ENCODE peak calls at places on chromosomes 7 and 10, in eight cellular contexts. B, P, I, R, T, V, U and N are unnamed samples.

GRCh38 chr10:5681930-5682329 is 2.7 kb upstream of the TASOR2 start:
- DNase-seq in B (no peak), P (no peak), I (no peak), R (no peak), T (no peak), V (no peak), U (no peak), N (no peak)

GRCh38 chr10:124916098-124916584 is 25.8 kb upstream of the ZRANB1 start:
- DNase-seq in B (no peak), P (peak), I (no peak), R (no peak), T (no peak), V (no peak), U (peak), N (no peak)

GRCh38 chr7:74479961-74480829 is 26.5 kb downstream of the GTF2IRD1 start:
- DNase-seq in B (peak), P (peak), I (peak), R (peak), T (no peak), V (no peak), U (peak), N (peak)

GRCh38 chr7:90958669-90959068 is 305.6 kb upstream of the FZD1 start:
- DNase-seq in B (peak), P (peak), I (no peak), R (peak), T (no peak), V (peak), U (no peak), N (peak)

GRCh38 chr7:139034855-139035587 is 821 bp downstream of the ZC3HAV1L start:
- DNase-seq in B (no peak), P (peak), I (no peak), R (peak), T (no peak), V (no peak), U (peak), N (peak)

GRCh38 chr7:107560898-107561516 is 2.7 kb downstream of the COG5 start:
- DNase-seq in B (no peak), P (no peak), I (no peak), R (no peak), T (no peak), V (no peak), U (no peak), N (peak)

GRCh38 chr10:8993859-8994258 is 939.4 kb downstream of the GATA3 start:
- DNase-seq in B (no peak), P (no peak), I (no peak), R (no peak), T (no peak), V (no peak), U (no peak), N (no peak)

GRCh38 chr7:93212881-93213280 is 13.4 kb downstream of the HEPACAM2 start:
- DNase-seq in B (no peak), P (no peak), I (no peak), R (no peak), T (no peak), V (no peak), U (no peak), N (no peak)

GRCh38 chr7:140625908-140626868 is 14.4 kb downstream of the DENND2A start:
- DNase-seq in B (peak), P (peak), I (peak), R (peak), T (no peak), V (peak), U (peak), N (peak)

DNA sequence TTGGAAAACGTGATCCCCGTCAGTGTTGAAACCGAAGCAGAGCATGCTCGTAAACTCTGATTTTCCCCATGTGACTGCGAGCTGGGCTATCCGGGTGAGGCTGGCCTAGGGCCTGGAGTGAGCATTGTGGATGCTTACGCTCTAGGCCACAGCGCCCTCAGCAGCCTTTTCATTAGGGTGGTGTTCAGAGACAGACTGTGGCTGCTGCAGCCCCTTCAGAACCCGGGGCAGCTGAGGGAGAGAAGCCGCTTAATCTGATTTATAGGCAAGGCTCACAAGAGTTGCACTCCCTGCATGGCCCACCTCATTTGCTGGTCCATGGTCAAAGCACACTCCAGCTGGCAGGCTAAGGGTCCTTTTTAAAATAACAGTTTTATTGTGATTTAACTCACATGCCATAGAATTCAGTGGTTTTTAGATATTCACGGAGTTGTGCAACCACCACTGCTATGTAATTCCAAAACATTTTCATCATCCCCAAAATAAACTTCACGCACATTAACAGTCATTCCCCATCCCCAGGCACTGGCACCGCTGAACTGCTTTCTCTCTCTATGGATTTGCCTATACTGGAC is 72.5 kb downstream of the SYPL1 start:
- DNase-seq in B (peak), P (no peak), I (no peak), R (peak), T (peak), V (no peak), U (no peak), N (peak)
- TF ChIP-seq CTCF in B (peak), P (no peak), I (no peak), R (peak), T (no peak), V (peak), U (no peak), N (peak)

DNA sequence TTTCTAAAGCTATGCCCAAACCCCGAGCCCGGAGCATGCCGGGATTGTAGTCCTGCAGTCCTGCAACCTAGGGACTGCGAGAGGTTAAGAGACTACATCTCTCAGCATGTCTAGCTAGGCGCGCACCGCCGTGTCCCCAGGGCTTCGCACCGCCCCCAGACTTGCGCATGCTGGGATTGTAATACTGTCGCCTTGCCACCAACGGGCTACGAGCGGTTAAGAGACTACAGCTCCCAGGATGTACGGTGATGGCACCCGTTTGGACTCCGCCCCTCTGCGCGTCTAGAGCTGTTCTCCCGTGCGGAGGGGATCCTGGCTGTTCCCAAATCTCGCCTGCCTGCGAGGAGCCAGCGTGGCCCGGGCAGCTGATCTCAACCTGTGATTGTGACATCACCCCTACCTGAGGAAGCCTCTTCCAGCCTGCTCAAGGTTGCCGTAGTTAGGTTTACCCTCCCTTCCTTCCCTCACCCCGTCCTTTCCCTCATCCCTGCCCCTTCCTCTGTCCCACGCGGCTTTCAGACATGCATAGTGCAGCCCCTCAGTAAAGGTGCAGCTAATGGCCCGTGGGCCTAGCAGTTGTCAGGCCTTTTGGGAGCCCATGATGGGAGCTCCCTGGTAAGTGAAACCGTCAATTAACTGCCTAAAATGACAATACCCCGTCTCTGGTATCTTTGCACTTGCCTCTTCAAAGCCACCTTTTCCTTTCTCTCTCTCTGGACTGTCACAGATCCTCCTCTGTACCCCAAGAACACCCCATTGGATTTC is 6.3 kb upstream of the ZNF736 start:
- DNase-seq in B (peak), P (peak), I (peak), R (peak), T (peak), V (peak), U (peak), N (peak)
- TF ChIP-seq CTCF in B (no peak), P (peak), I (no peak), R (no peak), T (no peak), V (no peak), U (no peak), N (no peak)

GRCh38 chr10:68560916-68561691 is 967 bp downstream of the TET1 start:
- DNase-seq in B (no peak), P (no peak), I (no peak), R (peak), T (peak), V (no peak), U (peak), N (no peak)

GRCh38 chr10:68562666-68563522 is 2.8 kb downstream of the TET1 start:
- DNase-seq in B (no peak), P (no peak), I (no peak), R (peak), T (peak), V (no peak), U (no peak), N (peak)

GRCh38 chr10:68560201-68560915 is at the start of gene TET1:
- DNase-seq in B (no peak), P (peak), I (no peak), R (no peak), T (peak), V (no peak), U (peak), N (no peak)

GRCh38 chr10:68559872-68560200 is 301 bp upstream of the TET1 start:
- DNase-seq in B (no peak), P (peak), I (no peak), R (peak), T (no peak), V (no peak), U (no peak), N (peak)

GRCh38 chr10:68561804-68562649 is 1.9 kb downstream of the TET1 start:
- DNase-seq in B (no peak), P (no peak), I (no peak), R (peak), T (no peak), V (no peak), U (no peak), N (peak)
- TF ChIP-seq CTCF in B (no peak), P (no peak), I (no peak), R (no peak), T (no peak), V (no peak), U (no peak), N (no peak)

GRCh38 chr10:67884313-67884841 is at the start of gene SIRT1:
- DNase-seq in B (peak), P (peak), I (peak), R (peak), T (peak), V (peak), U (peak), N (peak)
- TF ChIP-seq CTCF in B (no peak), P (no peak), I (no peak), R (no peak), T (no peak), V (no peak), U (no peak), N (no peak)

GRCh38 chr10:12656518-12657142 is 307.3 kb downstream of the CAMK1D start:
- DNase-seq in B (peak), P (peak), I (no peak), R (peak), T (peak), V (peak), U (no peak), N (peak)
- TF ChIP-seq CTCF in B (peak), P (peak), I (peak), R (peak), T (peak), V (peak), U (no peak), N (peak)

DNA sequence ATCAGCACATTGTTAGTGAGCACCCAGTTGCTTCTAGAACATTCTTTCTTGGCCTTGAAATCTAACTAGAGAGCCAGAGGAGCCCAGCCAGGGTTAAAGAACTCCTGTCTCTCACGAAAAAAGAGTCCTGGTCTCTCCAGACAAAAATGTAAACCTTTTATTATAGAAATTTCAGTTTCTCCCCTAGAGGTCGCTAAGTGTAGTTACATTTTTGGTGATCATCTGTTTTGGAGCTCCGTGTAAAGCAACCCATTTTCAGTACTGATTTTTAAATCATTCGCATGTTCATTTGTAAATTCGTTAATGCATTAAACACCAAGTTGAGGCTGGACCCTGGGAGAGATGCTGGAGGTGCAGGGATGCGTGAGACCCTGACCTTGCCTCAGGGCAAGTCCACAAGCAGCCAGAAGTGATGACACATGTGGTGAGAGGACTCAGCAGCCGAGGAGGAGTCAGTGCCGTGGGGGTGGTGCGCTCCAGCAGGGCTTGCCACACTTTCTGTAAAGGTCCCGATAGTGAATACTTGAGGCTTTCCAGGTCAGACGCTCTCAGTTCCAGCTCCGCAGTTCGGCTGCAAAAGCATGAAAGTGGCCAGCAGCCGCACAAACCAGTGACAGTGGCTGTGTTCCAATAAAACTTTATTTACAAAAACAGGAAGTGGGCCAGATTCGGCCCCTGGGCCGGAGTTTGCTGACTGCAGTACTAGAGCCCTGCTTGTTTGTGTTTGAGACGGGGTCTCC is 578.6 kb upstream of the FOXK1 start:
- DNase-seq in B (no peak), P (no peak), I (no peak), R (peak), T (no peak), V (no peak), U (no peak), N (peak)
- TF ChIP-seq CTCF in B (peak), P (no peak), I (no peak), R (peak), T (no peak), V (no peak), U (no peak), N (no peak)

DNA sequence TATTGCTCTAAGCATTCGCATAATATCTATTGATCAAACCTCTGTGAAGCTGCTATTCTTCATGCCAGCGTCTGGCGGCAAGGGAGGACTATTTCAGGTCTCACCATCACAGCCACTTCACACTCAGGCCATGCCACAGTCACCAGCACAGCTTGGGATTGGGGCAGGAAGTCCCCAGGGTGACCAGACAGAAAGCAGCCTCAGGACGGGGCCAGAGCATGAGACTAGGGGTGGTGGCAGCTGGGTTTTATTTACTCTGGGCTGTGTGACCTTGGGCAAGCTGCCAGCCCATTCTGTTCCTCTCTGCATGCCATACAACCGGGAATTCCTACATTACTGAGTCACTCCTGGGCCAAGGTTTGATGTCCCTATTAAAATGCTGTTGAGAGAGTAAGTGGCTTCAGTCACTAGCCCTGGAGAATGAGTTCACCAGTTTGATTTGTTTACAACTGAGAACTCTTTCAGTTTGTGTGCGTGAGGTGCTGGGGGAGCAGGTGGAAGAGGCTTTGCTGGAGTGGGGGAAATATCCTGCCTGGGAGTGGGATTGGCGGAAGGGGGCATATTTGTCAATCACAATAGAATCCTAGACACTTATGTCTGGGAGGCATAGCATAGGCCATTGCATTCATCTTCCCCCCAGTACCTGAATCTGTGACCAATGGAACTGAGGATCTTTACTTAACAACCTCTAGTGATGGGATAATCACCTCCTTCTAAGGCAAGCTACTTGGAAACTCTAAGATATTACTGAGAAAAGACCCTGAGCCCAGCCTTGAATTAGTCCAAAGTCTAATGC is 90.4 kb downstream of the NPSR1 start:
- DNase-seq in B (peak), P (peak), I (peak), R (peak), T (peak), V (peak), U (no peak), N (peak)
- TF ChIP-seq CTCF in B (no peak), P (peak), I (no peak), R (no peak), T (no peak), V (no peak), U (peak), N (no peak)

DNA sequence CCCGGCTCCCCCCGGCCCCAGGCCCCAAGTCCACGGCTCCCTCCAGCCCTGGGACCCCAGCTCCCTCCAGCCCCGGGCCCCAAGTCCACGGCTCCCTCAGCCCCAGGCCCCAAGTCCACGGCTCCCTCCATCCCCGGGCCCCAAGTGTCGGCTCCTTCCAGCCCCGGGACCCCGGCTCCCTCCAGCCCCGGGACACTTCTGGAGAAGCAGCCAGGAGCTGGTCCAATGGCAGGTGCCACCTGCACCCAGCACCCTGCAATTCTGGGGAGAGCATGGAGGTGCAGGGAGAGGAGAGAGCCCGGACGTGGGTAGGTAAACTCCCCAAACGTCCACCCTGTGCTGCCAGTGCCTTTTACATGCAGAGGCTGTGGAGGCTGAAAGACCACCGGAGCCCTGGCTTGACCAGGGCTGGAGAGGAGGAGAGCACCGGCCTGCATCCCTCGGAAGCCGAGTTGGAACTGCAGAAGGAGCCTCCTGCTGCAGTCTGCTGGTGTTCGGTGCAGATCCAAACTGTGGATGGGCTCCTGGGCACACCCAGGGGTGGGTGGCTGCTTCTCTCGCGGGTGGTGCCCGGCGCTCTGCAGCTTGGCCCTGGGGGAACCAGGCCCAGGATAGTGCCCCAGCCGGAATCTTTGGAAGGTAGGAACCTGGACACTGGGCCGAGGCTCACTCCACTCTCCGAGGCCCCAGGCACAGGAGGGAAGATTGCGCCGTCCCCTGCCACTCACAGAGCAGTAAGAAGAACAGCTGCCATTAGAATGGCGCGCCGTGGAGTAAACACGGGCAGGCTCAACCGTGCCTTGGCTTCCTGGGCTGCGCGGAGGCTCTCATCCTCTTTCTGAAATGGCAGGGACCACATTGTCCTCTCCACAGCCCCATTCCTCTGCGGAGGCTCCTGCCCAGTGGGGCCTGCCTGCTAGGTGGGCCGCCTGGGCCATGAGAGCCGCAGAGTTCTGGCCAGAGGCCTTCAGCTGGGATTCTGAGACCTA is 14.7 kb downstream of the SHH start:
- DNase-seq in B (no peak), P (no peak), I (no peak), R (no peak), T (no peak), V (no peak), U (no peak), N (no peak)
- TF ChIP-seq CTCF in B (no peak), P (no peak), I (no peak), R (no peak), T (no peak), V (no peak), U (no peak), N (no peak)

GRCh38 chr10:71957546-71958275 is 6.5 kb upstream of the CHST3 start:
- DNase-seq in B (no peak), P (no peak), I (no peak), R (no peak), T (no peak), V (no peak), U (peak), N (no peak)
- TF ChIP-seq CTCF in B (peak), P (no peak), I (no peak), R (peak), T (no peak), V (peak), U (no peak), N (peak)